ENCODE peak calls at places on chromosomes 11 and 22, in eight cellular contexts. One of them, this sample, is unnamed.

GRCh38 chr22:41780714-41781507 is 19.6 kb upstream of the CCDC134 start:
- DNase-seq in kidney: peak
- DNase-seq in upper lobe of right lung: peak
- DNase-seq in tibial artery: peak
- DNase-seq in neural crest cell: no peak
- DNase-seq in adrenal gland: peak
- DNase-seq in progenitor cell of endocrine pancreas: no peak
- DNase-seq in cardiac muscle cell: peak
- DNase-seq in this sample: peak

GRCh38 chr11:2792376-2793250 is 92.8 kb upstream of the KCNQ1OT1 start:
- DNase-seq in adrenal gland: peak
- DNase-seq in tibial artery: peak
- DNase-seq in kidney: peak
- DNase-seq in progenitor cell of endocrine pancreas: no peak
- DNase-seq in neural crest cell: no peak
- DNase-seq in cardiac muscle cell: no peak
- DNase-seq in upper lobe of right lung: peak
- DNase-seq in this sample: peak

GRCh38 chr22:31933406-31933805 is 10.9 kb upstream of the YWHAH start:
- DNase-seq in progenitor cell of endocrine pancreas: no peak
- DNase-seq in upper lobe of right lung: no peak
- DNase-seq in neural crest cell: no peak
- DNase-seq in cardiac muscle cell: no peak
- DNase-seq in adrenal gland: no peak
- DNase-seq in tibial artery: no peak
- DNase-seq in kidney: peak
- DNase-seq in this sample: no peak

GRCh38 chr11:110165039-110165438 is 71.8 kb downstream of the ZC3H12C start:
- DNase-seq in neural crest cell: no peak
- DNase-seq in tibial artery: no peak
- DNase-seq in upper lobe of right lung: no peak
- DNase-seq in adrenal gland: no peak
- DNase-seq in cardiac muscle cell: no peak
- DNase-seq in progenitor cell of endocrine pancreas: no peak
- DNase-seq in kidney: no peak
- DNase-seq in this sample: no peak

GRCh38 chr11:121082670-121083069 is 18.4 kb upstream of the TECTA start:
- DNase-seq in cardiac muscle cell: peak
- DNase-seq in adrenal gland: no peak
- DNase-seq in neural crest cell: peak
- DNase-seq in upper lobe of right lung: no peak
- DNase-seq in kidney: no peak
- DNase-seq in progenitor cell of endocrine pancreas: peak
- DNase-seq in tibial artery: no peak
- DNase-seq in this sample: no peak

GRCh38 chr11:35525501-35526175 is at the start of gene PAMR1:
- DNase-seq in tibial artery: peak
- DNase-seq in neural crest cell: no peak
- DNase-seq in progenitor cell of endocrine pancreas: peak
- DNase-seq in adrenal gland: peak
- DNase-seq in upper lobe of right lung: peak
- DNase-seq in kidney: peak
- DNase-seq in cardiac muscle cell: peak
- DNase-seq in this sample: no peak

GRCh38 chr11:120019191-120019590 is 118.7 kb downstream of the TRIM29 start:
- DNase-seq in adrenal gland: no peak
- DNase-seq in neural crest cell: no peak
- DNase-seq in upper lobe of right lung: no peak
- DNase-seq in cardiac muscle cell: no peak
- DNase-seq in tibial artery: no peak
- DNase-seq in progenitor cell of endocrine pancreas: no peak
- DNase-seq in kidney: no peak
- DNase-seq in this sample: no peak

GRCh38 chr11:48116843-48117242 is 99.8 kb upstream of the OR4B1 start:
- DNase-seq in upper lobe of right lung: no peak
- DNase-seq in adrenal gland: no peak
- DNase-seq in neural crest cell: no peak
- DNase-seq in cardiac muscle cell: peak
- DNase-seq in tibial artery: no peak
- DNase-seq in progenitor cell of endocrine pancreas: no peak
- DNase-seq in kidney: no peak
- DNase-seq in this sample: no peak

GRCh38 chr11:73265853-73266643 is 6.1 kb upstream of the P2RY6 start:
- DNase-seq in neural crest cell: no peak
- DNase-seq in progenitor cell of endocrine pancreas: no peak
- DNase-seq in cardiac muscle cell: no peak
- DNase-seq in tibial artery: no peak
- DNase-seq in adrenal gland: peak
- DNase-seq in upper lobe of right lung: no peak
- DNase-seq in kidney: no peak
- DNase-seq in this sample: no peak

GRCh38 chr22:34943830-34944229 is 122.1 kb upstream of the ISX start:
- DNase-seq in neural crest cell: no peak
- DNase-seq in adrenal gland: no peak
- DNase-seq in kidney: no peak
- DNase-seq in progenitor cell of endocrine pancreas: no peak
- DNase-seq in upper lobe of right lung: no peak
- DNase-seq in cardiac muscle cell: no peak
- DNase-seq in tibial artery: no peak
- DNase-seq in this sample: no peak
- TF ChIP-seq CTCF in neural crest cell: peak
- TF ChIP-seq CTCF in adrenal gland: no peak
- TF ChIP-seq CTCF in kidney: no peak
- TF ChIP-seq CTCF in progenitor cell of endocrine pancreas: no peak
- TF ChIP-seq CTCF in upper lobe of right lung: no peak
- TF ChIP-seq CTCF in cardiac muscle cell: no peak
- TF ChIP-seq CTCF in tibial artery: no peak
- TF ChIP-seq CTCF in this sample: no peak

GRCh38 chr22:18121436-18122253 is 11.0 kb downstream of the TUBA8 start:
- DNase-seq in progenitor cell of endocrine pancreas: no peak
- DNase-seq in tibial artery: no peak
- DNase-seq in cardiac muscle cell: no peak
- DNase-seq in upper lobe of right lung: peak
- DNase-seq in adrenal gland: no peak
- DNase-seq in kidney: no peak
- DNase-seq in neural crest cell: no peak
- DNase-seq in this sample: no peak
- TF ChIP-seq CTCF in progenitor cell of endocrine pancreas: no peak
- TF ChIP-seq CTCF in tibial artery: no peak
- TF ChIP-seq CTCF in cardiac muscle cell: peak
- TF ChIP-seq CTCF in upper lobe of right lung: no peak
- TF ChIP-seq CTCF in adrenal gland: no peak
- TF ChIP-seq CTCF in kidney: no peak
- TF ChIP-seq CTCF in neural crest cell: no peak
- TF ChIP-seq CTCF in this sample: no peak

GRCh38 chr22:47943729-47944700 is 1181.6 kb downstream of the TBC1D22A start:
- DNase-seq in cardiac muscle cell: no peak
- DNase-seq in upper lobe of right lung: no peak
- DNase-seq in adrenal gland: no peak
- DNase-seq in progenitor cell of endocrine pancreas: no peak
- DNase-seq in tibial artery: no peak
- DNase-seq in kidney: no peak
- DNase-seq in neural crest cell: no peak
- DNase-seq in this sample: no peak

GRCh38 chr22:47944941-47945340 is 1182.5 kb downstream of the TBC1D22A start:
- DNase-seq in neural crest cell: no peak
- DNase-seq in progenitor cell of endocrine pancreas: no peak
- DNase-seq in cardiac muscle cell: no peak
- DNase-seq in adrenal gland: no peak
- DNase-seq in tibial artery: no peak
- DNase-seq in upper lobe of right lung: no peak
- DNase-seq in kidney: no peak
- DNase-seq in this sample: no peak

DNA sequence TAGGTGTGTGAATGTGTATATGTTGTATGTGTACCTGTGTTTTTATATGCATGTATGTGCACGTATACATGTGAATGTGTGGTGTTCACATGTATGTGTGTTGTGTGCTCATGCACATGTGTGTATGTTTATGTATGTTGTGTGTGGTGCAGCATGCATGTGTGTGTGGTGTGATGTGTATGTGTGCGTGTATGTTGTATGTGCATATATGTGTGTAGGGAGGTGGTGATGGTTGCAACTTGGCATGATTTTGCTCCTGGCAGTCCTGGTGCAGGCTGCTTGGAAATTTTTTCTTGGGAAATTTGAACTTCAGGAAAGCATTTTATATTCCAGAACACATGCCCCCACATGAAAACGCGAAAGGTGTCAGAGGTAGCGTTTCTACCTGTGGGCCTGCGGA is 1177.8 kb downstream of the TBC1D22A start:
- DNase-seq in progenitor cell of endocrine pancreas: no peak
- DNase-seq in kidney: no peak
- DNase-seq in adrenal gland: no peak
- DNase-seq in upper lobe of right lung: no peak
- DNase-seq in neural crest cell: no peak
- DNase-seq in cardiac muscle cell: no peak
- DNase-seq in tibial artery: no peak
- DNase-seq in this sample: no peak
- TF ChIP-seq CTCF in progenitor cell of endocrine pancreas: no peak
- TF ChIP-seq CTCF in kidney: no peak
- TF ChIP-seq CTCF in adrenal gland: no peak
- TF ChIP-seq CTCF in upper lobe of right lung: no peak
- TF ChIP-seq CTCF in neural crest cell: no peak
- TF ChIP-seq CTCF in cardiac muscle cell: no peak
- TF ChIP-seq CTCF in tibial artery: no peak
- TF ChIP-seq CTCF in this sample: no peak

GRCh38 chr22:39906207-39906606 is 5.3 kb downstream of the GRAP2 start:
- DNase-seq in cardiac muscle cell: no peak
- DNase-seq in kidney: no peak
- DNase-seq in upper lobe of right lung: no peak
- DNase-seq in neural crest cell: no peak
- DNase-seq in progenitor cell of endocrine pancreas: no peak
- DNase-seq in adrenal gland: no peak
- DNase-seq in tibial artery: no peak
- DNase-seq in this sample: no peak
- TF ChIP-seq CTCF in cardiac muscle cell: no peak
- TF ChIP-seq CTCF in kidney: no peak
- TF ChIP-seq CTCF in upper lobe of right lung: no peak
- TF ChIP-seq CTCF in neural crest cell: no peak
- TF ChIP-seq CTCF in progenitor cell of endocrine pancreas: no peak
- TF ChIP-seq CTCF in adrenal gland: no peak
- TF ChIP-seq CTCF in tibial artery: no peak
- TF ChIP-seq CTCF in this sample: no peak

DNA sequence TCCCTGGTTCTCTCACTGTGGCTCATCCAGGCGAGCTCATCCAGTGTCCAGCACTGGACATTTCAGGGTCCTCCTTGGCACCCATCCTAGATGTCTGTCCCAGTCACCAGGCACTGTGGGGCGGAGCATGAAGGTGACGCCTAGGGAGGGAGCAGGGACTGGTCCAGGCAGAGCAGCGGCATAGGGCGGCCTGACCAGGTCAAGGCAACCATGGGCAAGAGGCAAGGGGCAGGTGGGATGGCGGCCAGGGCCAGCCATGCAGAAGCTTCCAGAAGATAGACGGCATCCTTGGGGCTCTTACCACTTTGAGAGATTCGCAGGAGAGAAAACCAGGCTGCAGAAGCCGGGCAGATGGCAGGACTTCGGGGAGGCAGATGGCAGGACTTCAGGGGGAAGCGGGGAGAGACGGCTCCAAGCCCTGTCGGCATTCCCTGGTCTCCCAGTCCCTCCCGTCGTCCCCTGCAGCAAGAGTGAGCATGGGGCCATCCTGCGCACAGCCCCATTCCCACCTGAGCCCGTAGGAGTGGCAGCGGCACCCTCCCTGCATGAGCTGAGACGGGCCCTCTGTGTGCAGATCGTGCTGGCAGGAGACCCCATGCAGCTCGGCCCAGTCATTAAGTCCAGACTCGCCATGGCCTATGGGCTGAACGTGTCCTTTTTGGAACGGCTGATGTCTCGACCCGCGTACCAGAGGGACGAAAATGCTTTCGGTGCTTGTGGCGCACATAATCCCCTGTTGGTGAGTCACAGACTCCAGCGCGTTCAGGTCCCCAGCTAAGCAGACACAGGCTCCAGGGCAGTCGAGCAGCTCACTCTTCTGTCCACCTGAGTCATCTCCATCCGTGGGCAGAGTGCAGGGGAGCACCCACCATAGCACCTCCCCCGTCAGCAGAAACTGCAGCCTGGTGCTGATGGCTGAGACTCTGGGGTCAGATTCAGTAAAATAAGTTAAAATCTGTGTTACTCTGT is 20.1 kb upstream of the PANX2 start:
- DNase-seq in progenitor cell of endocrine pancreas: no peak
- DNase-seq in tibial artery: no peak
- DNase-seq in upper lobe of right lung: no peak
- DNase-seq in kidney: no peak
- DNase-seq in adrenal gland: no peak
- DNase-seq in cardiac muscle cell: no peak
- DNase-seq in neural crest cell: no peak
- DNase-seq in this sample: no peak
- TF ChIP-seq CTCF in progenitor cell of endocrine pancreas: no peak
- TF ChIP-seq CTCF in tibial artery: no peak
- TF ChIP-seq CTCF in upper lobe of right lung: no peak
- TF ChIP-seq CTCF in kidney: no peak
- TF ChIP-seq CTCF in adrenal gland: no peak
- TF ChIP-seq CTCF in cardiac muscle cell: no peak
- TF ChIP-seq CTCF in neural crest cell: no peak
- TF ChIP-seq CTCF in this sample: no peak

GRCh38 chr11:66313321-66314185 is 3.3 kb downstream of the CD248 start:
- DNase-seq in cardiac muscle cell: peak
- DNase-seq in upper lobe of right lung: peak
- DNase-seq in neural crest cell: no peak
- DNase-seq in progenitor cell of endocrine pancreas: no peak
- DNase-seq in kidney: peak
- DNase-seq in adrenal gland: no peak
- DNase-seq in tibial artery: no peak
- DNase-seq in this sample: no peak

GRCh38 chr11:66312549-66313320 is 4.1 kb downstream of the CD248 start:
- DNase-seq in cardiac muscle cell: peak
- DNase-seq in upper lobe of right lung: peak
- DNase-seq in neural crest cell: peak
- DNase-seq in adrenal gland: peak
- DNase-seq in tibial artery: peak
- DNase-seq in kidney: peak
- DNase-seq in progenitor cell of endocrine pancreas: peak
- DNase-seq in this sample: peak

GRCh38 chr11:66310324-66310723 is 6.5 kb downstream of the CD248 start:
- DNase-seq in neural crest cell: no peak
- DNase-seq in upper lobe of right lung: no peak
- DNase-seq in progenitor cell of endocrine pancreas: no peak
- DNase-seq in tibial artery: no peak
- DNase-seq in cardiac muscle cell: no peak
- DNase-seq in kidney: no peak
- DNase-seq in adrenal gland: no peak
- DNase-seq in this sample: no peak

GRCh38 chr11:66311965-66312548 is 4.8 kb downstream of the CD248 start:
- DNase-seq in kidney: peak
- DNase-seq in progenitor cell of endocrine pancreas: peak
- DNase-seq in cardiac muscle cell: peak
- DNase-seq in adrenal gland: peak
- DNase-seq in upper lobe of right lung: peak
- DNase-seq in neural crest cell: peak
- DNase-seq in tibial artery: peak
- DNase-seq in this sample: peak

GRCh38 chr11:66311470-66311964 is 5.3 kb downstream of the CD248 start:
- DNase-seq in progenitor cell of endocrine pancreas: no peak
- DNase-seq in cardiac muscle cell: no peak
- DNase-seq in adrenal gland: no peak
- DNase-seq in upper lobe of right lung: no peak
- DNase-seq in kidney: peak
- DNase-seq in tibial artery: no peak
- DNase-seq in neural crest cell: no peak
- DNase-seq in this sample: no peak
- TF ChIP-seq CTCF in progenitor cell of endocrine pancreas: no peak
- TF ChIP-seq CTCF in cardiac muscle cell: no peak
- TF ChIP-seq CTCF in adrenal gland: no peak
- TF ChIP-seq CTCF in upper lobe of right lung: no peak
- TF ChIP-seq CTCF in kidney: peak
- TF ChIP-seq CTCF in tibial artery: no peak
- TF ChIP-seq CTCF in neural crest cell: no peak
- TF ChIP-seq CTCF in this sample: no peak